ENCODE peak calls at places on chromosomes 2 and 18, in four cellular contexts. G is COR-L47, A is T-helper 2 cell, R is NAMALWA. O is an unnamed sample.

GRCh38 chr2:205766765-205767359 is 84.6 kb downstream of the NRP2 start:
- DNase-seq in G (peak), A (no peak), R (peak), O (no peak)

GRCh38 chr2:156486175-156486574 is 50.0 kb downstream of the GPD2 start:
- DNase-seq in G (no peak), A (no peak), R (no peak), O (no peak)

GRCh38 chr2:109105113-109105512 is 23.9 kb upstream of the SH3RF3 start:
- DNase-seq in G (no peak), A (no peak), R (no peak), O (no peak)

GRCh38 chr2:192655916-192656315 is 461.2 kb upstream of the TMEFF2 start:
- DNase-seq in G (no peak), A (no peak), R (no peak), O (no peak)

GRCh38 chr2:38765149-38765548 is 12.9 kb upstream of the GEMIN6 start:
- DNase-seq in G (no peak), A (no peak), R (no peak), O (no peak)

GRCh38 chr2:11498543-11499034 is 32.6 kb upstream of the E2F6 start:
- DNase-seq in G (no peak), A (no peak), R (peak), O (no peak)

GRCh38 chr2:136844546-136844945 is 79.2 kb downstream of the THSD7B start:
- DNase-seq in G (no peak), A (no peak), R (no peak), O (no peak)

GRCh38 chr2:160666019-160666676 is 172.5 kb upstream of the RBMS1 start:
- DNase-seq in G (peak), A (no peak), R (peak), O (no peak)

GRCh38 chr2:37764739-37765138 is 93.3 kb upstream of the CDC42EP3 start:
- DNase-seq in G (no peak), A (no peak), R (no peak), O (no peak)

GRCh38 chr2:144390424-144391020 is 129.4 kb downstream of the ZEB2 start:
- DNase-seq in G (no peak), A (no peak), R (no peak), O (no peak)

GRCh38 chr2:29001791-29002190 is 20.7 kb downstream of the TOGARAM2 start:
- DNase-seq in G (no peak), A (no peak), R (no peak), O (no peak)

GRCh38 chr2:68185541-68186164 is 28.0 kb downstream of the PNO1 start:
- DNase-seq in G (no peak), A (peak), R (peak), O (peak)

GRCh38 chr2:43073373-43073772 is 153.0 kb downstream of the ZFP36L2 start:
- DNase-seq in G (no peak), A (no peak), R (no peak), O (no peak)

GRCh38 chr2:71725836-71726235 is 272.5 kb downstream of the DYSF start:
- DNase-seq in G (no peak), A (no peak), R (no peak), O (no peak)

GRCh38 chr2:127641133-127641532 is 4.8 kb upstream of the GPR17 start:
- DNase-seq in G (no peak), A (no peak), R (no peak), O (no peak)

GRCh38 chr18:31356025-31356424 is 20.6 kb upstream of the DSG4 start:
- DNase-seq in G (no peak), A (no peak), R (no peak), O (no peak)

GRCh38 chr2:50491541-50492114 is 540.3 kb downstream of the NRXN1 start:
- DNase-seq in G (peak), A (no peak), R (peak), O (no peak)